ENCODE peak calls at places on chromosomes 11 and 22, in five cellular contexts. One of them, this sample, is unnamed.

GRCh38 chr11:103923473-103923931 is 112.9 kb upstream of the DDI1 start:
- DNase-seq in AG04450: no peak
- DNase-seq in CD8-positive, alpha-beta T cell: no peak
- DNase-seq in GM06990: no peak
- DNase-seq in keratinocyte: no peak
- DNase-seq in this sample: peak; percentile 54

GRCh38 chr11:76786053-76787014 is 3.2 kb downstream of the TSKU start:
- DNase-seq in GM06990: no peak
- DNase-seq in AG04450: no peak
- DNase-seq in keratinocyte: no peak
- DNase-seq in CD8-positive, alpha-beta T cell: no peak
- DNase-seq in this sample: no peak

GRCh38 chr11:95145430-95146063 is 55.9 kb downstream of the ENDOD1 start:
- DNase-seq in GM06990: no peak
- DNase-seq in CD8-positive, alpha-beta T cell: no peak
- DNase-seq in keratinocyte: no peak
- DNase-seq in AG04450: no peak
- DNase-seq in this sample: no peak

GRCh38 chr11:78228467-78228866 is 39.7 kb downstream of the USP35 start:
- DNase-seq in GM06990: no peak
- DNase-seq in keratinocyte: no peak
- DNase-seq in AG04450: peak; percentile 15
- DNase-seq in CD8-positive, alpha-beta T cell: no peak
- DNase-seq in this sample: no peak

GRCh38 chr11:114172871-114173444 is 113.4 kb downstream of the ZBTB16 start:
- DNase-seq in keratinocyte: no peak
- DNase-seq in CD8-positive, alpha-beta T cell: no peak
- DNase-seq in GM06990: no peak
- DNase-seq in AG04450: no peak
- DNase-seq in this sample: no peak

GRCh38 chr11:115377882-115378296 is 126.3 kb downstream of the CADM1 start:
- DNase-seq in keratinocyte: no peak
- DNase-seq in CD8-positive, alpha-beta T cell: no peak
- DNase-seq in AG04450: no peak
- DNase-seq in GM06990: no peak
- DNase-seq in this sample: no peak

GRCh38 chr11:112795142-112795815 is 165.9 kb upstream of the NCAM1 start:
- DNase-seq in GM06990: no peak
- DNase-seq in CD8-positive, alpha-beta T cell: no peak
- DNase-seq in keratinocyte: no peak
- DNase-seq in AG04450: no peak
- DNase-seq in this sample: no peak

GRCh38 chr22:19429950-19430889 is 1.3 kb downstream of the HIRA start:
- DNase-seq in AG04450: no peak
- DNase-seq in GM06990: peak; percentile 47
- DNase-seq in CD8-positive, alpha-beta T cell: no peak
- DNase-seq in keratinocyte: no peak
- DNase-seq in this sample: no peak

GRCh38 chr22:20149257-20150250 is 1.3 kb downstream of the CCDC188 start:
- DNase-seq in GM06990: no peak
- DNase-seq in CD8-positive, alpha-beta T cell: no peak
- DNase-seq in AG04450: no peak
- DNase-seq in keratinocyte: no peak
- DNase-seq in this sample: no peak

GRCh38 chr11:127619946-127620345 is 619.4 kb upstream of the KIRREL3 start:
- DNase-seq in AG04450: no peak
- DNase-seq in GM06990: no peak
- DNase-seq in keratinocyte: no peak
- DNase-seq in CD8-positive, alpha-beta T cell: no peak
- DNase-seq in this sample: no peak

GRCh38 chr11:9076046-9076445 is 15.4 kb downstream of the SCUBE2 start:
- DNase-seq in CD8-positive, alpha-beta T cell: no peak
- DNase-seq in keratinocyte: no peak
- DNase-seq in AG04450: no peak
- DNase-seq in GM06990: no peak
- DNase-seq in this sample: no peak

GRCh38 chr11:9081153-9081552 is 10.2 kb downstream of the SCUBE2 start:
- DNase-seq in keratinocyte: no peak
- DNase-seq in GM06990: no peak
- DNase-seq in CD8-positive, alpha-beta T cell: no peak
- DNase-seq in AG04450: no peak
- DNase-seq in this sample: no peak

GRCh38 chr11:9076661-9077060 is 14.7 kb downstream of the SCUBE2 start:
- DNase-seq in AG04450: no peak
- DNase-seq in CD8-positive, alpha-beta T cell: no peak
- DNase-seq in GM06990: no peak
- DNase-seq in keratinocyte: peak; percentile 81
- DNase-seq in this sample: no peak

GRCh38 chr11:9077164-9077563 is 14.2 kb downstream of the SCUBE2 start:
- DNase-seq in GM06990: no peak
- DNase-seq in CD8-positive, alpha-beta T cell: no peak
- DNase-seq in keratinocyte: no peak
- DNase-seq in AG04450: no peak
- DNase-seq in this sample: no peak

DNA sequence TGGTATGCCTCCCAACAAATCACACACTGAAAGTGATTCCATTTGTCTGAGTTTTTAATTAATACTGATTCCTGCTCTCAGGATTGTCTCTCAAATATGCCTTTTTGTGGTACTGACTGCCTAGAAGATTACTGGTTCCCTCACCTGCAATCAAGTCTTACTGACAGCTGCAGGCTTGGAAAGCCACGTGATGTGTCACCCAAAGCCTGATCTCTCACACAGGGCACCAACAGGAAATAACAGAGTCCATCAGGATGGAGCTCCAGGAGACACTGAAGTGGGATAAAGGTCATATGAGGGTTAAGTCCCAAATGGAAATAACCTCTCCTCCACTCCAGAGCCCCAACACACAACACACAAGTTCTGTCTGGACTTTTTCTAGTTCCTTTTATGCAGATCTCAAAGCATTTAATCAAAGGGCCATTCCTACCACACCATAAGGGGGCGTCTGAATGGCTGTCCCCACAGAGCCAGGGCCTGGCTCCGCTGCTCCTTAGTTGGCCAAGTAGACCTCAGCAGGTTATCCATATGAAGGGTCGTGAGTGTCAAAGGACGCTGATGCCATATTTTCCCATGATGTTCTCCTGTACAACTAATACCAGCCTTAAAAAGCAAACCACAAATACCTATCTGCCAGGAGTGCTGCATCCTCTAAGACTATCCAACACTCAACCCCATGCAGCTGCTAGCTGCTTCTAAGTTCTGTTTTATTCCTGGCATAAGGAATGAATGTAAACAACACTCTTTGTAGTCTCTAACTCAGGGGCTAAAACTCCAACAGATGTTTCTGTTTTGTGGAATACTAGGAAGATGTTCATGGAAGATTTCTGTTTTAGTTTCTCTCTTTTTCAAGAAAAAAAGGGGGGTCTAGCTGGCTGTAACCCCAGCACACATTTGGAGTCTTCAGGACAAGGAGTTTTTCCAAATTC is 13.0 kb downstream of the SCUBE2 start:
- DNase-seq in GM06990: no peak
- DNase-seq in keratinocyte: no peak
- DNase-seq in AG04450: peak; percentile 10
- DNase-seq in CD8-positive, alpha-beta T cell: no peak
- DNase-seq in this sample: no peak
- TF ChIP-seq CTCF in GM06990: peak; percentile 25
- TF ChIP-seq CTCF in keratinocyte: no peak
- TF ChIP-seq CTCF in AG04450: peak; percentile 30
- TF ChIP-seq CTCF in CD8-positive, alpha-beta T cell: no peak
- TF ChIP-seq CTCF in this sample: no peak

GRCh38 chr11:20154381-20154780 is 5.9 kb downstream of the DBX1 start:
- DNase-seq in CD8-positive, alpha-beta T cell: no peak
- DNase-seq in AG04450: no peak
- DNase-seq in GM06990: no peak
- DNase-seq in keratinocyte: no peak
- DNase-seq in this sample: no peak
- H3K27me3 ChIP-seq in CD8-positive, alpha-beta T cell: peaks cover 18% of the 10 kb centered on the region
- H3K27me3 ChIP-seq in AG04450: peaks cover 52% of the 10 kb centered on the region
- H3K27me3 ChIP-seq in GM06990: peaks cover 4% of the 10 kb centered on the region
- H3K27me3 ChIP-seq in keratinocyte: peaks cover 53% of the 10 kb centered on the region
- H3K27me3 ChIP-seq in this sample: peaks cover 56% of the 10 kb centered on the region

GRCh38 chr11:46342237-46342636 is 5.0 kb upstream of the DGKZ start:
- DNase-seq in GM06990: no peak
- DNase-seq in keratinocyte: no peak
- DNase-seq in CD8-positive, alpha-beta T cell: no peak
- DNase-seq in AG04450: no peak
- DNase-seq in this sample: no peak

GRCh38 chr11:46345131-46345597 is 2.1 kb upstream of the DGKZ start:
- DNase-seq in keratinocyte: peak; percentile 73
- DNase-seq in GM06990: peak; percentile 67
- DNase-seq in CD8-positive, alpha-beta T cell: no peak
- DNase-seq in AG04450: no peak
- DNase-seq in this sample: no peak

GRCh38 chr11:46345881-46346484 is 1.3 kb upstream of the DGKZ start:
- DNase-seq in keratinocyte: no peak
- DNase-seq in CD8-positive, alpha-beta T cell: no peak
- DNase-seq in AG04450: no peak
- DNase-seq in GM06990: no peak
- DNase-seq in this sample: no peak

GRCh38 chr11:46341454-46341853 is 5.8 kb upstream of the DGKZ start:
- DNase-seq in keratinocyte: no peak
- DNase-seq in CD8-positive, alpha-beta T cell: no peak
- DNase-seq in GM06990: no peak
- DNase-seq in AG04450: no peak
- DNase-seq in this sample: no peak

DNA sequence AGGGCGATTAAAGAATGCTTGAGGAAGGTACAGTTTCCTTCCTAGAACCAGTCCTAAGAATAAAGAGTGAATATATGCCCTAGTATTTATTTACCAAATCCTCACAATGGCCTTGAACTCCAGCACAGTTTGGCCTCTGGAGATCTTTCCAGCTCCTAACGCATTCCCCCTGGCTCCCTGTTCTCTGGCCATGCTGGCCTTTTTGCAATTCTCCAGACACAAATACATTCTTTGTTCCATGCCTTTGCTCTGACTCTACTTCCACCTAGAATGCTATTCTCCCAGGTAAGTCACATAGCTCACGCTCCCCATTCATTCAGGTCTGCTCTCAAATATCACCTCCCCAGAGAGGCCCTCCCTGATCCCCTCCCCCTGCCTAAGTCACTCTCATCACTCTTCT is 3.7 kb upstream of the DGKZ start:
- DNase-seq in AG04450: no peak
- DNase-seq in CD8-positive, alpha-beta T cell: no peak
- DNase-seq in keratinocyte: no peak
- DNase-seq in GM06990: no peak
- DNase-seq in this sample: no peak
- H3K4me3 ChIP-seq in AG04450: no peak overlapping the region
- H3K4me3 ChIP-seq in CD8-positive, alpha-beta T cell: no peak overlapping the region
- H3K4me3 ChIP-seq in keratinocyte: no peak overlapping the region
- H3K4me3 ChIP-seq in GM06990: no peak overlapping the region
- H3K4me3 ChIP-seq in this sample: no peak overlapping the region

GRCh38 chr22:50527921-50528681 is 1.7 kb downstream of the TYMP start:
- DNase-seq in GM06990: peak; percentile 19
- DNase-seq in CD8-positive, alpha-beta T cell: no peak
- DNase-seq in keratinocyte: no peak
- DNase-seq in AG04450: no peak
- DNase-seq in this sample: no peak

GRCh38 chr22:50525104-50525958 is at the start of gene SCO2:
- DNase-seq in CD8-positive, alpha-beta T cell: peak; percentile 94
- DNase-seq in keratinocyte: peak; percentile 76
- DNase-seq in AG04450: peak; percentile 94
- DNase-seq in GM06990: peak; percentile 100
- DNase-seq in this sample: peak; percentile 79

GRCh38 chr22:50524664-50525103 is 714 bp downstream of the SCO2 start:
- DNase-seq in keratinocyte: no peak
- DNase-seq in GM06990: no peak
- DNase-seq in AG04450: no peak
- DNase-seq in CD8-positive, alpha-beta T cell: no peak
- DNase-seq in this sample: no peak

GRCh38 chr22:50526849-50527801 is 1.7 kb upstream of the SCO2 start:
- DNase-seq in keratinocyte: no peak
- DNase-seq in GM06990: peak; percentile 80
- DNase-seq in AG04450: no peak
- DNase-seq in CD8-positive, alpha-beta T cell: no peak
- DNase-seq in this sample: no peak

GRCh38 chr22:50525991-50526848 is 822 bp upstream of the SCO2 start:
- DNase-seq in keratinocyte: no peak
- DNase-seq in CD8-positive, alpha-beta T cell: peak; percentile 76
- DNase-seq in GM06990: peak; percentile 91
- DNase-seq in AG04450: no peak
- DNase-seq in this sample: no peak
- TF ChIP-seq CTCF in keratinocyte: peak; percentile 50
- TF ChIP-seq CTCF in CD8-positive, alpha-beta T cell: peak; percentile 64
- TF ChIP-seq CTCF in GM06990: peak; percentile 27
- TF ChIP-seq CTCF in AG04450: peak; percentile 41
- TF ChIP-seq CTCF in this sample: no peak

GRCh38 chr11:29628584-29628983 is 388.2 kb downstream of the KCNA4 start:
- DNase-seq in keratinocyte: no peak
- DNase-seq in AG04450: no peak
- DNase-seq in GM06990: no peak
- DNase-seq in CD8-positive, alpha-beta T cell: no peak
- DNase-seq in this sample: no peak

GRCh38 chr11:29623144-29623722 is 393.6 kb downstream of the KCNA4 start:
- DNase-seq in GM06990: no peak
- DNase-seq in AG04450: no peak
- DNase-seq in keratinocyte: no peak
- DNase-seq in CD8-positive, alpha-beta T cell: no peak
- DNase-seq in this sample: no peak

GRCh38 chr11:29629281-29629680 is 387.5 kb downstream of the KCNA4 start:
- DNase-seq in keratinocyte: no peak
- DNase-seq in GM06990: no peak
- DNase-seq in AG04450: no peak
- DNase-seq in CD8-positive, alpha-beta T cell: no peak
- DNase-seq in this sample: no peak

DNA sequence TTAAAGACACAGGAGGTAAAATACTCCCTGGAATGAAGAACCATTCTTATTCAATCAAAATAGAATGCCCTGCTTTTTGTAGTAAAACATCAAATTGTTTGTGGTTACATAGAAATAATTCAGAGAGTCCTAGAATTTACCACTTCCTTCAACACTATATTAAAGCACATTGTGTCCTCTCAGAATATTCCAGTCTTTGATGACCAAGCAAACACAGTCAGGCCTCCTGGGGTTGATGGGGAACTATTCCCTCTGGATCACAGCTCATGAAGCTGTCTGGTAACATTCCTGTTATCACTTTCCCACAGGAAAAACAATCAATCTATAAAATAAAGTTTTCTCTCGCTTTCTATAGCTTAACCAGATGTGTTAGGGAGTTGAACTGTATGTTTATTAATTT is 389.3 kb downstream of the KCNA4 start:
- DNase-seq in GM06990: no peak
- DNase-seq in keratinocyte: no peak
- DNase-seq in CD8-positive, alpha-beta T cell: no peak
- DNase-seq in AG04450: no peak
- DNase-seq in this sample: no peak
- H3K27me3 ChIP-seq in GM06990: no peaks in the 10 kb centered on the region
- H3K27me3 ChIP-seq in keratinocyte: no peaks in the 10 kb centered on the region
- H3K27me3 ChIP-seq in CD8-positive, alpha-beta T cell: no peaks in the 10 kb centered on the region
- H3K27me3 ChIP-seq in AG04450: no peaks in the 10 kb centered on the region
- H3K27me3 ChIP-seq in this sample: no peaks in the 10 kb centered on the region